ENCODE peak calls at places on chromosomes 4 and X, in six cellular contexts. U is IMR-90, V is neuronal stem cell, C is trophoblast cell, L is H1, D is mesenchymal stem cell. Y is an unnamed sample. For H3K4me1, the result is how much of the 10 kb centered on the place peaks cover.

GRCh38 chr4:185222598-185222997 is 13.2 kb downstream of the SNX25 start:
- DNase-seq in U (peak), V (no peak), C (no peak), L (no peak), D (no peak), Y (no peak)

GRCh38 chrX:21961142-21961541 is 20.6 kb downstream of the SMS start:
- DNase-seq in U (no peak), V (no peak), C (no peak), L (no peak), D (no peak), Y (no peak)

GRCh38 chr4:29653221-29653620 is 1066.9 kb upstream of the PCDH7 start:
- DNase-seq in U (no peak), V (no peak), C (no peak), L (no peak), D (no peak), Y (no peak)

GRCh38 chr4:118765399-118765798 is 70.5 kb downstream of the SEC24D start:
- DNase-seq in U (peak), V (no peak), C (no peak), L (no peak), D (peak), Y (no peak)

GRCh38 chr4:3137908-3138307 is 63.4 kb downstream of the HTT start:
- DNase-seq in U (no peak), V (no peak), C (no peak), L (no peak), D (no peak), Y (no peak)

GRCh38 chrX:3811331-3812311 is 98.2 kb upstream of the PRKX start:
- DNase-seq in U (peak), V (no peak), C (no peak), L (no peak), D (peak), Y (no peak)

GRCh38 chr4:125325733-125326132 is 11.0 kb downstream of the FAT4 start:
- DNase-seq in U (no peak), V (no peak), C (no peak), L (no peak), D (no peak), Y (no peak)

GRCh38 chrX:106170318-106170717 is 2.2 kb downstream of the PWWP3B start:
- DNase-seq in U (no peak), V (no peak), C (no peak), L (no peak), D (peak), Y (no peak)

GRCh38 chr4:7973545-7973981 is 33.9 kb upstream of the AFAP1 start:
- DNase-seq in U (peak), V (no peak), C (peak), L (no peak), D (peak), Y (no peak)

GRCh38 chrX:37509349-37509748 is 62.1 kb upstream of the LANCL3 start:
- DNase-seq in U (no peak), V (no peak), C (no peak), L (no peak), D (no peak), Y (no peak)

GRCh38 chrX:103562801-103563200 is 22.5 kb upstream of the TCEAL4 start:
- DNase-seq in U (no peak), V (no peak), C (no peak), L (no peak), D (no peak), Y (no peak)

GRCh38 chrX:142999209-142999720 is 26.5 kb upstream of the SPANXN4 start:
- DNase-seq in U (no peak), V (no peak), C (no peak), L (no peak), D (no peak), Y (no peak)
- H3K14ac ChIP-seq in U (no peak), V (no peak), C (no peak), L (no peak), D (no peak), Y (no peak)

GRCh38 chr4:85543832-85544231 is 68.9 kb downstream of the ARHGAP24 start:
- DNase-seq in U (peak), V (no peak), C (no peak), L (no peak), D (peak), Y (no peak)
- H3K4me1 ChIP-seq in U (under half), V (under half), C (under half), L (under half), D (under half), Y (under half)

DNA sequence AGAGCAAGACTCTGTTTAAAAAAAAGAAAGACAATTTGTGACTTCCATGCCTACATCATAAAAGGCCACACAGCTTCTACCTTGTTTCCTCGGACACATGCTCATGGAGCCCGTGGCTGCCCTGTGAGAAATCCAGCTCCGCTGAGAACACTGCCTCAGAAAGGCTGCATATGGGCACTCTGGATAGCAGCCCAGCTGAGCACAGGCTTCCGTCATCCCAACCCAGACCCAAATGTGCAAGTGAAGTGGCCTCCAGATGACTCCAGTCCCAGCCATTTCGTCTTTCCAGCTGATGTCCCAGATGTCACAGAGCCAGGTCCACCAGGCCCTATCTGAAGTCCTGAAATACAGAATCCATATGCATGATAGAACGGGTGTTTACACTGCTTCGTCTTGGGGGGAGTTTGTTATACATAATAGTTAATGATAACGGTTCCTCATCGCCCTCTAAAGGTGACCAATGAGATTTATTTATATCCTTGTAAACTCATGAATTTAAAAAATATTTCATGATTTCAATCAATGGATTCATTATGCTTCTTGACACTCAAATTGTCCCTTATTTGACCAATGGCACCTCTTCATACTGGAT is 72.7 kb upstream of the TRIM2 start:
- DNase-seq in U (no peak), V (no peak), C (no peak), L (no peak), D (no peak), Y (no peak)
- H3K9ac ChIP-seq in U (no peak), V (no peak), C (no peak), L (no peak), D (no peak), Y (no peak)

DNA sequence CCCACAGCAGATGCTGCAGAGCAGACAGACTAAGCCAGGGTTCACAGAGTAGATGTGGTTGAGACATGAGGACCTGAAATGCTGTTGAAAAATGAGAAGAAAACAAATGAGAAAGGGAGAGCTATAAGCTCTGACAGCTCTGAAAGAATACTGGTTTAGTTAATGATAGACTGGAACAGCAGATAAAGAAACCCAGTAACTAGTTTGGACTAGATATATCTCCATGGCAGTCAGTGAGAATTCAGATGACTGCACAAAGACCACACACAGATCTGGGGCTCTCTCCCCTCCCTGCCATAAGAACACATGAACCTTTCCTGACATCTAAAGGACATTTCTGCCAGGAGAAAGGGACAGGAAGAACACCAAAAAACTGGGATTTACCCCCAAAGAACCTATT is 8.2 kb downstream of the NAA11 start:
- DNase-seq in U (no peak), V (no peak), C (no peak), L (no peak), D (no peak), Y (no peak)
- H3K14ac ChIP-seq in U (no peak), V (no peak), C (no peak), L (no peak), D (no peak), Y (no peak)

GRCh38 chr4:153509724-153510123 is 43.6 kb downstream of the TMEM131L start:
- DNase-seq in U (no peak), V (no peak), C (no peak), L (no peak), D (no peak), Y (no peak)

GRCh38 chr4:153511104-153511503 is 44.9 kb downstream of the TMEM131L start:
- DNase-seq in U (no peak), V (no peak), C (no peak), L (no peak), D (no peak), Y (no peak)

GRCh38 chr4:153512162-153512852 is 46.1 kb downstream of the TMEM131L start:
- DNase-seq in U (no peak), V (no peak), C (no peak), L (no peak), D (no peak), Y (no peak)

GRCh38 chr4:153512952-153513500 is 46.9 kb downstream of the TMEM131L start:
- DNase-seq in U (peak), V (no peak), C (no peak), L (no peak), D (no peak), Y (no peak)

GRCh38 chr4:153510252-153511001 is 44.3 kb downstream of the TMEM131L start:
- DNase-seq in U (no peak), V (no peak), C (no peak), L (peak), D (no peak), Y (no peak)
- H3K4me1 ChIP-seq in U (under half), V (under half), C (under half), L (under half), D (under half), Y (under half)

GRCh38 chr4:102008711-102009110 is 218.2 kb downstream of the BANK1 start:
- DNase-seq in U (no peak), V (no peak), C (no peak), L (no peak), D (no peak), Y (no peak)
- H3K9ac ChIP-seq in U (no peak), V (no peak), C (no peak), L (no peak), D (no peak), Y (no peak)

GRCh38 chr4:102223461-102223860 is 121.8 kb downstream of the SLC39A8 start:
- DNase-seq in U (no peak), V (no peak), C (no peak), L (no peak), D (no peak), Y (no peak)

GRCh38 chr4:102230194-102230593 is 115.1 kb downstream of the SLC39A8 start:
- DNase-seq in U (no peak), V (no peak), C (no peak), L (no peak), D (no peak), Y (no peak)

GRCh38 chr4:102222838-102223237 is 122.4 kb downstream of the SLC39A8 start:
- DNase-seq in U (no peak), V (no peak), C (no peak), L (no peak), D (no peak), Y (no peak)

DNA sequence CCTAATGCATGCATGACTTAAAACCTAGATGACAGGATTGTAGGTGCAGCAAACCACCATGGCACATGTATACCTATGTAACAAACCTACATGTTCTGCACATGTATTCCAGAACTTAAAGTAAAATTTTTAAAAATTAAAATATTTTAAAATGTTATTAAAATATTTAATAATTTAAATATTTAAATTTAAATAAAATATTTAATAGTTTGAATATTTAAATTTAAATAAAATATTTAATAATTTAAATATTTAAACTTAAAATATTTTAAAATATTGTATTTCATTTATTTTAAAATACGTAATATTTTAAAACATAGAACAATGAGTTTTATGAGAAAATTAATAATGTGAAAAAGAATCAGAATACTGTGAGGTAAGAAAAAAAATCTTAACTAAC is 117.9 kb downstream of the SLC39A8 start:
- DNase-seq in U (no peak), V (no peak), C (no peak), L (no peak), D (no peak), Y (no peak)
- H3K14ac ChIP-seq in U (no peak), V (no peak), C (no peak), L (no peak), D (no peak), Y (no peak)

GRCh38 chr4:39030726-39031125 is 1.5 kb downstream of the TMEM156 start:
- DNase-seq in U (peak), V (no peak), C (no peak), L (no peak), D (no peak), Y (no peak)
- H3K4me1 ChIP-seq in U (under half), V (under half), C (under half), L (under half), D (under half), Y (under half)

GRCh38 chr4:25770844-25771243 is 91.9 kb downstream of the SEL1L3 start:
- DNase-seq in U (no peak), V (no peak), C (no peak), L (no peak), D (no peak), Y (no peak)
- H3K9ac ChIP-seq in U (no peak), V (no peak), C (no peak), L (no peak), D (no peak), Y (no peak)

GRCh38 chrX:23344208-23344903 is 9.7 kb downstream of the PTCHD1 start:
- DNase-seq in U (no peak), V (no peak), C (no peak), L (no peak), D (no peak), Y (peak)
- H3K14ac ChIP-seq in U (no peak), V (no peak), C (no peak), L (no peak), D (no peak), Y (no peak)